ENCODE peak calls at places on chromosomes 12 and 14, in nine cellular contexts. O is stomach, G is esophagus muscularis mucosa, D is suprapubic skin, N is transverse colon, Y is K562, L is sigmoid colon, X is H1, U is GM12878. E is an unnamed sample.

GRCh38 chr12:3329361-3329760 is 161.6 kb upstream of the PRMT8 start:
- DNase-seq in O (no peak), G (no peak), D (no peak), N (no peak), Y (no peak), L (no peak), X (no peak), U (no peak), E (no peak)

GRCh38 chr14:59332727-59333126 is 132.5 kb downstream of the GPR135 start:
- DNase-seq in O (no peak), G (no peak), D (no peak), N (no peak), Y (no peak), L (no peak), X (no peak), U (no peak), E (no peak)

GRCh38 chr14:61566537-61567225 is 128.6 kb upstream of the HIF1A start:
- DNase-seq in O (no peak), G (no peak), D (no peak), N (no peak), Y (no peak), L (no peak), X (no peak), U (no peak), E (no peak)

GRCh38 chr14:37550511-37550910 is 44.5 kb downstream of the FOXA1 start:
- DNase-seq in O (no peak), G (no peak), D (no peak), N (no peak), Y (no peak), L (no peak), X (no peak), U (no peak), E (no peak)

GRCh38 chr12:11242656-11243055 is 26.9 kb downstream of the PRB3 start:
- DNase-seq in O (no peak), G (no peak), D (no peak), N (no peak), Y (no peak), L (no peak), X (no peak), U (no peak), E (no peak)

GRCh38 chr12:67042697-67043131 is 226.4 kb upstream of the CAND1 start:
- DNase-seq in O (no peak), G (no peak), D (no peak), N (no peak), Y (peak; percentile 8), L (no peak), X (no peak), U (no peak), E (no peak)

GRCh38 chr12:8692573-8692972 is 5.2 kb upstream of the RIMKLB start:
- DNase-seq in O (no peak), G (no peak), D (no peak), N (peak; percentile 45), Y (peak; percentile 51), L (peak; percentile 84), X (peak; percentile 46), U (no peak), E (peak; percentile 69)

GRCh38 chr12:111268738-111269572 is 99.9 kb downstream of the PHETA1 start:
- DNase-seq in O (no peak), G (no peak), D (no peak), N (no peak), Y (peak; percentile 49), L (no peak), X (peak; percentile 81), U (no peak), E (no peak)

GRCh38 chr14:72723741-72724530 is 170.0 kb downstream of the DPF3 start:
- DNase-seq in O (no peak), G (no peak), D (no peak), N (no peak), Y (no peak), L (no peak), X (no peak), U (no peak), E (no peak)

GRCh38 chr12:93896427-93896826 is 219.3 kb downstream of the CRADD start:
- DNase-seq in O (no peak), G (peak; percentile 47), D (no peak), N (no peak), Y (no peak), L (no peak), X (no peak), U (no peak), E (no peak)

GRCh38 chr12:101823891-101824290 is 6.9 kb downstream of the GNPTAB start:
- DNase-seq in O (peak; percentile 53), G (no peak), D (peak; percentile 73), N (peak; percentile 50), Y (peak; percentile 86), L (peak; percentile 65), X (peak; percentile 50), U (no peak), E (peak; percentile 78)

GRCh38 chr14:49218436-49219092 is 367.6 kb downstream of the RPS29 start:
- DNase-seq in O (no peak), G (no peak), D (peak; percentile 57), N (no peak), Y (no peak), L (no peak), X (no peak), U (no peak), E (no peak)

GRCh38 chr12:66013224-66013623 is 117.3 kb downstream of the LLPH start:
- DNase-seq in O (no peak), G (peak; percentile 77), D (no peak), N (no peak), Y (no peak), L (no peak), X (no peak), U (no peak), E (no peak)

GRCh38 chr12:66014818-66015217 is 115.7 kb downstream of the LLPH start:
- DNase-seq in O (no peak), G (peak; percentile 55), D (no peak), N (no peak), Y (no peak), L (no peak), X (no peak), U (no peak), E (no peak)

GRCh38 chr12:66008985-66009384 is 121.6 kb downstream of the LLPH start:
- DNase-seq in O (no peak), G (peak; percentile 34), D (no peak), N (no peak), Y (no peak), L (no peak), X (no peak), U (no peak), E (no peak)

GRCh38 chr12:66010787-66011547 is 119.6 kb downstream of the LLPH start:
- DNase-seq in O (no peak), G (no peak), D (no peak), N (no peak), Y (no peak), L (no peak), X (no peak), U (no peak), E (no peak)

GRCh38 chr12:66011731-66012130 is 118.8 kb downstream of the LLPH start:
- DNase-seq in O (no peak), G (no peak), D (no peak), N (no peak), Y (no peak), L (no peak), X (no peak), U (no peak), E (no peak)
- TF ChIP-seq EP300 in O (no peak), G (no peak), D (no peak), N (no peak), Y (no peak), L (no peak), X (no peak), U (no peak), E (no peak)

GRCh38 chr14:64915797-64916196 is 1.5 kb downstream of the CHURC1 start:
- DNase-seq in O (no peak), G (no peak), D (no peak), N (no peak), Y (no peak), L (no peak), X (no peak), U (no peak), E (peak; percentile 35)

GRCh38 chr14:64912256-64912655 is 2.0 kb upstream of the CHURC1 start:
- DNase-seq in O (no peak), G (no peak), D (no peak), N (no peak), Y (peak; percentile 15), L (no peak), X (no peak), U (no peak), E (no peak)

GRCh38 chr14:64910847-64911495 is 3.3 kb upstream of the CHURC1 start:
- DNase-seq in O (no peak), G (no peak), D (no peak), N (no peak), Y (peak; percentile 31), L (no peak), X (no peak), U (no peak), E (no peak)

GRCh38 chr14:64915025-64915424 is 770 bp downstream of the CHURC1 start:
- DNase-seq in O (no peak), G (no peak), D (no peak), N (no peak), Y (no peak), L (no peak), X (no peak), U (no peak), E (no peak)

DNA sequence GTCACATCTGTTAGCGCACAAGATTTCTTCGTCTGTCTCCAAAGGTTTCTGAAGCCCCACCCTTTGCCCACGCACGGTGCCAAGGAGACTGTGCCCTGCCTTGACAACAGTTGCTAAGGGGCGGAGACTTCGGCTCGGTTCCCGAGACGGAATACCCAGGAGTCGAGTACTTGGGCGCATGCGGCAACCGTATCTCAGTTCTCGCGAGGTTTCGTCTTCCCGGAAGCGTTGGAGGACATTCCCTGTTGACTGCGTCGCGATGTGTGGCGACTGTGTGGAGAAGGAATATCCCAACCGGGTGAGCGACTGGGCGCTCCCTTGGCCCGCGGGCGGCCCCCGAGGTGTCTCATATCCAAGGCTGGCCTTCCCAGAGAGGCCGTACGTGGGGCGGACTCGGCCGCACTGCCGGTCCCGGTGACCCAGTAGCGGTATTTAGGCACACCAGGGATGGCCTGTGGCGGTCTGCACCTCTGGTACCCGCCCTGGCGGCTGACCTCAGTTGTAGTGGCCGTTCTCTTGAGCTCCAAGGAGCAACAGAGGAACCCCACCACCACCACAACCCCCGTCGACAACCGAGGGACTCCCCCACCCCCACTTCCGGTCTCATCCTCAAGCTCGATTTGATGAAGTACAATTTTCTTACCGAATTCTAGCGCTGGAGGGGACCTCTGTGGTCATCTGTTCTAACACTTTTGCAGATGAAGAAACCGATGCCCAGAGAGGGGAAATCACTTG is at the start of gene CHURC1:
- DNase-seq in O (peak; percentile 100), G (peak; percentile 100), D (peak; percentile 100), N (peak; percentile 99), Y (peak; percentile 94), L (peak; percentile 99), X (peak; percentile 96), U (peak; percentile 93), E (peak; percentile 93)
- TF ChIP-seq POLR2AphosphoS5 in O (peak; percentile 97), G (peak; percentile 95), D (peak; percentile 98), N (peak; percentile 96), Y (peak; percentile 83), L (peak; percentile 97), X (peak; percentile 99), U (peak; percentile 95), E (peak; percentile 96)

GRCh38 chr14:87615822-87616679 is 376.9 kb downstream of the GALC start:
- DNase-seq in O (peak; percentile 70), G (peak; percentile 81), D (no peak), N (peak; percentile 8), Y (peak; percentile 44), L (peak; percentile 63), X (peak; percentile 83), U (no peak), E (no peak)
- TF ChIP-seq EP300 in O (no peak), G (no peak), D (no peak), N (no peak), Y (no peak), L (no peak), X (no peak), U (no peak), E (no peak)

GRCh38 chr12:46383654-46384450 is 11.3 kb upstream of the SLC38A2 start:
- DNase-seq in O (peak; percentile 94), G (peak; percentile 97), D (peak; percentile 97), N (peak; percentile 93), Y (peak; percentile 83), L (peak; percentile 98), X (no peak), U (no peak), E (peak; percentile 94)
- TF ChIP-seq POLR2AphosphoS5 in O (peak; percentile 95), G (peak; percentile 93), D (peak; percentile 82), N (peak; percentile 92), Y (no peak), L (peak; percentile 89), X (peak; percentile 54), U (peak; percentile 74), E (peak; percentile 79)